ENCODE peak calls at places on chromosome 14, in four cellular contexts. B is stimulated activated naive CD4-positive, alpha-beta T cell; R is NCI-H460; L is activated CD4-positive, alpha-beta T cell treated with anti-CD3 and anti-CD28 coated beads, Interleukin-2, amount 50 U/mL, for 4 hours. J is an unnamed sample.

GRCh38 chr14:61652526-61653262 is 42.6 kb upstream of the HIF1A start:
- DNase-seq in B (no peak), R (no peak), L (no peak), J (peak)

GRCh38 chr14:103199141-103199540 is 75.9 kb downstream of the TNFAIP2 start:
- DNase-seq in B (no peak), R (no peak), L (no peak), J (no peak)

GRCh38 chr14:20494935-20495766 is 10.2 kb upstream of the RNASE10 start:
- DNase-seq in B (no peak), R (no peak), L (no peak), J (no peak)

GRCh38 chr14:22847661-22848341 is 11.4 kb downstream of the MMP14 start:
- DNase-seq in B (no peak), R (no peak), L (no peak), J (no peak)

GRCh38 chr14:51507556-51508511 is 143.9 kb upstream of the FRMD6 start:
- DNase-seq in B (no peak), R (no peak), L (no peak), J (peak)

GRCh38 chr14:73526036-73526984 is 10.6 kb upstream of the ACOT1 start:
- DNase-seq in B (no peak), R (no peak), L (no peak), J (no peak)

GRCh38 chr14:52338282-52338681 is 24.2 kb downstream of the PTGER2 start:
- DNase-seq in B (no peak), R (peak), L (no peak), J (peak)

GRCh38 chr14:63760014-63760413 is 32.1 kb upstream of the SGPP1 start:
- DNase-seq in B (no peak), R (no peak), L (no peak), J (no peak)

GRCh38 chr14:93073366-93073722 is 42.4 kb downstream of the ITPK1 start:
- DNase-seq in B (no peak), R (no peak), L (no peak), J (peak)

GRCh38 chr14:48690349-48690748 is 895.8 kb downstream of the RPS29 start:
- DNase-seq in B (no peak), R (no peak), L (no peak), J (no peak)

GRCh38 chr14:91870001-91870400 is 2.7 kb upstream of the TC2N start:
- DNase-seq in B (peak), R (no peak), L (peak), J (peak)